ENCODE peak calls at places on chromosomes 5 and 9, in eight cellular contexts. A is fibroblast of the aortic adventitia; M is AG10803; E is heart right ventricle; L is left ventricle myocardium inferior; W is CD8-positive, alpha-beta memory T cell; G is HFF-Myc; C is pancreas. J is an unnamed sample.

GRCh38 chr9:121788686-121789366 is 137.4 kb downstream of the DAB2IP start:
- DNase-seq in E (no peak), G (no peak), W (no peak), C (no peak), A (no peak), L (no peak), M (no peak), J (no peak)

GRCh38 chr9:6973762-6974161 is 216.0 kb downstream of the KDM4C start:
- DNase-seq in M (no peak), A (no peak), W (no peak), G (no peak), L (no peak), C (no peak), E (no peak), J (peak; percentile 41)

GRCh38 chr9:33106827-33107621 is 30.6 kb upstream of the SMU1 start:
- DNase-seq in G (peak; percentile 52), L (peak; percentile 58), C (no peak), M (peak; percentile 98), A (peak; percentile 98), W (no peak), E (peak; percentile 42), J (peak; percentile 88)

GRCh38 chr5:39850291-39850690 is 425.5 kb upstream of the DAB2 start:
- DNase-seq in W (no peak), E (no peak), G (no peak), A (peak; percentile 22), L (no peak), M (peak; percentile 44), C (no peak), J (no peak)

GRCh38 chr9:109172935-109173334 is 5.9 kb upstream of the FRRS1L start:
- DNase-seq in E (no peak), C (no peak), M (no peak), W (no peak), L (no peak), A (no peak), G (no peak), J (no peak)

GRCh38 chr5:95035891-95036675 is 248.8 kb downstream of the MCTP1 start:
- DNase-seq in E (no peak), A (no peak), G (no peak), C (no peak), M (no peak), W (no peak), L (no peak), J (no peak)

GRCh38 chr9:26863074-26863473 is 29.5 kb downstream of the CAAP1 start:
- DNase-seq in C (no peak), W (no peak), G (no peak), L (no peak), M (peak; percentile 6), A (peak; percentile 48), E (no peak), J (peak; percentile 36)

GRCh38 chr5:105752801-105753200 is 1917.9 kb downstream of the EFNA5 start:
- DNase-seq in C (no peak), L (no peak), W (no peak), E (no peak), G (no peak), A (no peak), M (no peak), J (peak; percentile 1)

GRCh38 chr5:128276537-128277216 is 193.1 kb downstream of the SLC12A2 start:
- DNase-seq in C (no peak), W (no peak), M (no peak), L (no peak), G (no peak), E (no peak), A (peak; percentile 35), J (peak; percentile 49)

GRCh38 chr5:38265546-38266179 is 7.3 kb downstream of the EGFLAM start:
- DNase-seq in W (no peak), A (peak; percentile 61), C (peak; percentile 76), L (peak; percentile 22), M (peak; percentile 50), G (peak; percentile 31), E (peak; percentile 27), J (peak; percentile 65)

GRCh38 chr9:9592104-9592503 is 1020.7 kb downstream of the PTPRD start:
- DNase-seq in L (no peak), G (no peak), E (no peak), M (no peak), W (no peak), C (no peak), A (no peak), J (no peak)

GRCh38 chr5:176564002-176564401 is 14.9 kb downstream of the CDHR2 start:
- DNase-seq in M (no peak), L (no peak), E (no peak), G (no peak), W (no peak), A (no peak), C (no peak), J (peak; percentile 28)

GRCh38 chr9:116499986-116500871 is 186.9 kb upstream of the TRIM32 start:
- DNase-seq in G (no peak), A (peak; percentile 66), W (no peak), C (no peak), L (no peak), M (peak; percentile 64), E (no peak), J (peak; percentile 75)

GRCh38 chr5:58021476-58021875 is 438.4 kb downstream of the PLK2 start:
- DNase-seq in A (no peak), E (no peak), M (no peak), G (no peak), C (no peak), W (no peak), L (no peak), J (no peak)

GRCh38 chr9:117771162-117771561 is 67.0 kb downstream of the TLR4 start:
- DNase-seq in W (no peak), L (no peak), E (no peak), G (no peak), M (no peak), A (no peak), C (no peak), J (no peak)

DNA sequence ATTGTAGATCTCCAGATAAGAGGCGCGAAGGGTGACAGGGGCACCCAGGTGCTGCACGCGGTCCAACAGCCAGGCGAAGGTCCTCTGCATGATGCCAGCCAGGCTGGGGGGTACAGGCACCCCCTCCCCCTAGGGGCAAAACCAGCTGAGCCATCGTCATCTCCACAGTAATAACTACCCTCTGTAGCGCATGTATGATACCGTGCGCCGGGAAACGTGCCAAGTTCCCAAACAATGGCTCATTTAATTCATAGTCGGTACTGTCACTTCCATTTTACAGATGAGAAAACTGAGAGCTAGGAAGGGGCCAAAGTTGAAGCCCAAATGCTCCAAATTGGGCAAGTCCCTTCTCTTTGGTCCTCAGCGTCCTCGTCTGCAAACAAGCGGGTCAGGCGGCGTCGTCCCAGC is 1.5 kb downstream of the KIF12 start:
- DNase-seq in E (no peak), M (no peak), W (no peak), A (no peak), L (no peak), G (no peak), C (peak; percentile 74), J (peak; percentile 30)
- H3K4me3 ChIP-seq in E (peak overlapping the region; percentile 50), M (no peak overlapping the region), W (no peak overlapping the region), A (no peak overlapping the region), L (peak overlapping the region; percentile 67), G (peak overlapping the region; percentile 30), C (peak overlapping the region; percentile 59), J (peak overlapping the region; percentile 22)

DNA sequence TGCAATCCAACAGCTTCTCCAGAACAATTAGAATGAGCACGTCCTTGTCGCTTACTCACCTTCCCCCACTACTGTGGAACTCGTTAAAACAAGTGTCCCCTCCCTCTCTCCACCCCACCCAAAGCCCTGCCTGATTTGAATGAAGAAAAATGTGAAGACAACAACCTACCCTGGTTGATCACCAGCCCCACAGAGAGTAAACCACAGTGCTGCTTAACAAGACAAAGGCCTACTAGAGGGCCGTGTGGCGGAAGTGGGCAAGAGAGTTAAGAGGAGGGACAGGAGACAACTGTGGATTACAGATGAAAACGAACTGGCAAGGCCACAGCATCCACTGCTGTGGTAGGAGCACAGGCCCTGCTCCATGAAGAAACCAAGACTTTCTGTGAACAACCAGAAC is 51.1 kb downstream of the CDK5RAP2 start:
- DNase-seq in A (no peak), L (no peak), W (no peak), G (no peak), E (no peak), M (no peak), C (no peak), J (no peak)
- H3K4me3 ChIP-seq in A (no peak overlapping the region), L (no peak overlapping the region), W (no peak overlapping the region), G (no peak overlapping the region), E (no peak overlapping the region), M (no peak overlapping the region), C (no peak overlapping the region), J (no peak overlapping the region)

DNA sequence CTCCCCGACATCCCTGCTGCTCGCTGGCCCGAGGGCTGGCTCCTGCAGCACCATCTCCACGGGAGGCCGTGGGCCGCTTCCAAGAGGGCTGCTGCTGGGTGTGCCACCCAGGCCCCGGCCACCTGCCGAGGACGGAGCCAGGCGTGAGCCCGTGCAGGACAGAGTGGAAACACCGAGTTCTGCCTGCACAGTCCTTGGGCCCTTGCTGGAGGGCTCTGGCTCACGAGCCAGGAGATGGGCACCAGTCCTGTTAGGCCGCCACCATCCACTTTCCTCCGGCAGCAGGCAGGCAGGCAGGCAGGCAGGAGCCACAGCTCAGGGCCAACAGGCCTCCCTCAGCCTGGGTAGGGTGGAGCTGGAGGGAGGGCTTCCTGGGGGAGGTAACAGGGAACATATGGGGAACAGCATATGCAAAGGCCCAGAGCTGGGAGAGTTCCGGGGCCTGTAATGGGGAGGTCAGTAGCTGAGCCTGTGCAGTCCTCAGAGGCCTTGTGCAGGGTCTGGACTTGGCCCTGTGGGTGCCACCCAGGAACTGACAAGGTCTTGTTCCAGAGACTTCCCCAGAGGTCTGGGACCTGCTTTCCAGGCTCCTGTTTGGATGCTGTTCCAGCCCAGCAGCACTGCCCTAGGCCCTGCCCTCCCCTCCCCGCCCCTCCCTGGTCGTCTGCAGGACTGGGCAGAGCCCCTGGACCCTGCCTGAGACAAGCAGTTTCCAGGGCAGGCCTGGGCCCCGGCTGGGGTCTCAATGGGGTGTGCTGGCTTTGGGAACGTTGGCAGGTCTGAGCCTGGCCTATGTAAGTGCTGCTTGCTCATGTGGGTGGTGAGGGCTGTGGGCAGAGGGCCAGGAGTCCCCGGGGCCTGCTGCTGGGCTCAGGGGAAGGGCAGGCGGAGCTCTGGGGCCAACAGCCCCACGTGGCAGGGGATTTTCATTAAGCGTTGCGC is 32.0 kb downstream of the RXRA start:
- DNase-seq in W (no peak), A (peak; percentile 21), L (peak; percentile 74), C (no peak), M (peak; percentile 22), G (no peak), E (peak; percentile 73), J (peak; percentile 33)
- H3K4me3 ChIP-seq in W (no peak overlapping the region), A (no peak overlapping the region), L (no peak overlapping the region), C (no peak overlapping the region), M (no peak overlapping the region), G (no peak overlapping the region), E (no peak overlapping the region), J (no peak overlapping the region)

DNA sequence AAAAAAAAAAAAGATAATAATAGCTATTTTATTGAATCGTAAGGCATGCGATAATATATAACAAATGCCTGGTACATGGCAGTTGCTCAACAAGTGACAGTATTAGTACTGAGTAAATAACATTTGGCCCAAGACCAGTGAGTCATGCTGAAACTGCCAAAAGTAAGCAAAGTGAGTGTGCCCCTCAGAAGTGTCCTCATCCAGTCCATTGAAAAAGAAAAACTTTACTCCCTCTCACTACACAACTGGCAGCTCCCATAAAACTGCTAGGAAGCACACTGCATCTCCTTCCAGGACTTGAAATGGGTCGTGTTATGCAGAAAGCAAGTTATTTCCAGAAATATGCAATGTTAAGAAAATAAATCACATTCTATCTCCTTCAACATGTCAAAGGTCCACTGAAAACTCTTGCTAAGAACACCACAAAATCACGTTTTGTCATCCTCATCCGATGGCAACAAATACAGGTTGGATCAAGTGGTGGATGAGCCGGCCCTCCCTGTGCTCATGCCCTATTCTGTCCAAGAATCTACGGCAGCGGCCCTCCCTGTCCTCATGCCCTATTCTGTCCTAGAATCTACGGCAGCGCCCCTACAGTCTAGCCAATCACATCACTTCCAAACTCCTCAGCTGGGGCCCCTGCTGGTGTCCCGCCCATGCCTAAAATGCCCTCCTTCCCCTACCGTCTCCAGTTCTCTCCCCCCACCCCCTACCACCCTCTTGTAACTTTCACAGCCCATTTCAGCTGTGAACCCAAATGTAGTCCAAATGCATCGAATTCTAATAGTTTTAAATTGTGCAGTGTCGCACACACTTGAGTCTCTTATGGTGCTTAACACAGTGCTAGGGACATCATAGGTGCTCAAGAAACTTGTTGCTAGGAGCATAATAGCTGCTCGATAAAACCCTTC is 12.5 kb downstream of the PTCH1 start:
- DNase-seq in W (no peak), A (peak; percentile 54), C (no peak), E (peak; percentile 25), G (no peak), M (peak; percentile 69), L (no peak), J (peak; percentile 58)
- H3K4me3 ChIP-seq in W (no peak overlapping the region), A (no peak overlapping the region), C (no peak overlapping the region), E (peak overlapping the region; percentile 69), G (no peak overlapping the region), M (no peak overlapping the region), L (peak overlapping the region; percentile 96), J (no peak overlapping the region)

J was measured in fibroblast of pulmonary artery.